ENCODE peak calls at places on chromosomes 16 and 17, in eight cellular contexts. One of them, this sample, is unnamed.

GRCh38 chr17:58710948-58711552 is 18.6 kb downstream of the RAD51C start:
- DNase-seq in thoracic aorta: no peak
- DNase-seq in kidney epithelial cell: no peak
- DNase-seq in ovary: no peak
- DNase-seq in HFF-Myc: peak
- DNase-seq in psoas muscle: no peak
- DNase-seq in colonic mucosa: peak
- DNase-seq in OCI-LY7: peak
- DNase-seq in this sample: peak

GRCh38 chr16:23382279-23382678 is 70.7 kb downstream of the COG7 start:
- DNase-seq in thoracic aorta: no peak
- DNase-seq in OCI-LY7: no peak
- DNase-seq in colonic mucosa: no peak
- DNase-seq in kidney epithelial cell: no peak
- DNase-seq in HFF-Myc: no peak
- DNase-seq in psoas muscle: no peak
- DNase-seq in ovary: no peak
- DNase-seq in this sample: no peak

GRCh38 chr17:17236295-17237025 is 508 bp downstream of the FLCN start:
- DNase-seq in HFF-Myc: no peak
- DNase-seq in ovary: no peak
- DNase-seq in colonic mucosa: peak
- DNase-seq in OCI-LY7: no peak
- DNase-seq in kidney epithelial cell: no peak
- DNase-seq in psoas muscle: no peak
- DNase-seq in thoracic aorta: no peak
- DNase-seq in this sample: peak

GRCh38 chr17:2084129-2084765 is 29.3 kb downstream of the HIC1 start:
- DNase-seq in ovary: no peak
- DNase-seq in colonic mucosa: peak
- DNase-seq in kidney epithelial cell: no peak
- DNase-seq in thoracic aorta: no peak
- DNase-seq in HFF-Myc: peak
- DNase-seq in psoas muscle: peak
- DNase-seq in OCI-LY7: no peak
- DNase-seq in this sample: peak

GRCh38 chr16:79839450-79839849 is 238.9 kb upstream of the MAF start:
- DNase-seq in thoracic aorta: no peak
- DNase-seq in HFF-Myc: no peak
- DNase-seq in ovary: peak
- DNase-seq in kidney epithelial cell: no peak
- DNase-seq in psoas muscle: no peak
- DNase-seq in OCI-LY7: no peak
- DNase-seq in colonic mucosa: no peak
- DNase-seq in this sample: no peak

GRCh38 chr17:900336-900735 is 79.2 kb downstream of the NXN start:
- DNase-seq in psoas muscle: no peak
- DNase-seq in ovary: no peak
- DNase-seq in colonic mucosa: no peak
- DNase-seq in thoracic aorta: no peak
- DNase-seq in kidney epithelial cell: no peak
- DNase-seq in HFF-Myc: no peak
- DNase-seq in OCI-LY7: no peak
- DNase-seq in this sample: no peak

GRCh38 chr17:79837888-79838540 is 1.2 kb downstream of the CBX4 start:
- DNase-seq in HFF-Myc: no peak
- DNase-seq in kidney epithelial cell: no peak
- DNase-seq in ovary: peak
- DNase-seq in colonic mucosa: peak
- DNase-seq in OCI-LY7: peak
- DNase-seq in thoracic aorta: no peak
- DNase-seq in psoas muscle: peak
- DNase-seq in this sample: no peak

GRCh38 chr17:67021196-67021595 is 23.2 kb upstream of the CACNG1 start:
- DNase-seq in thoracic aorta: no peak
- DNase-seq in kidney epithelial cell: no peak
- DNase-seq in HFF-Myc: no peak
- DNase-seq in ovary: no peak
- DNase-seq in colonic mucosa: no peak
- DNase-seq in psoas muscle: no peak
- DNase-seq in OCI-LY7: no peak
- DNase-seq in this sample: no peak

GRCh38 chr16:88685156-88686061 is 898 bp downstream of the SNAI3 start:
- DNase-seq in kidney epithelial cell: no peak
- DNase-seq in psoas muscle: no peak
- DNase-seq in OCI-LY7: peak
- DNase-seq in thoracic aorta: no peak
- DNase-seq in colonic mucosa: no peak
- DNase-seq in HFF-Myc: no peak
- DNase-seq in ovary: no peak
- DNase-seq in this sample: peak

GRCh38 chr16:47965439-47965838 is 190.4 kb downstream of the ABCC12 start:
- DNase-seq in HFF-Myc: no peak
- DNase-seq in OCI-LY7: no peak
- DNase-seq in thoracic aorta: no peak
- DNase-seq in ovary: no peak
- DNase-seq in psoas muscle: no peak
- DNase-seq in kidney epithelial cell: peak
- DNase-seq in colonic mucosa: no peak
- DNase-seq in this sample: peak

GRCh38 chr17:4895676-4896331 is 3.5 kb upstream of the C17orf107 start:
- DNase-seq in HFF-Myc: no peak
- DNase-seq in ovary: no peak
- DNase-seq in colonic mucosa: no peak
- DNase-seq in psoas muscle: no peak
- DNase-seq in kidney epithelial cell: no peak
- DNase-seq in thoracic aorta: no peak
- DNase-seq in OCI-LY7: no peak
- DNase-seq in this sample: no peak

GRCh38 chr17:69539781-69540319 is 125.4 kb downstream of the MAP2K6 start:
- DNase-seq in psoas muscle: no peak
- DNase-seq in thoracic aorta: no peak
- DNase-seq in colonic mucosa: peak
- DNase-seq in ovary: no peak
- DNase-seq in HFF-Myc: peak
- DNase-seq in OCI-LY7: no peak
- DNase-seq in kidney epithelial cell: peak
- DNase-seq in this sample: peak

GRCh38 chr17:56933868-56934267 is 20.0 kb upstream of the TRIM25 start:
- DNase-seq in colonic mucosa: no peak
- DNase-seq in HFF-Myc: no peak
- DNase-seq in kidney epithelial cell: no peak
- DNase-seq in OCI-LY7: no peak
- DNase-seq in thoracic aorta: no peak
- DNase-seq in psoas muscle: no peak
- DNase-seq in ovary: no peak
- DNase-seq in this sample: no peak

GRCh38 chr17:12402963-12403622 is 262.6 kb upstream of the MYOCD start:
- DNase-seq in HFF-Myc: no peak
- DNase-seq in OCI-LY7: no peak
- DNase-seq in ovary: no peak
- DNase-seq in thoracic aorta: no peak
- DNase-seq in kidney epithelial cell: peak
- DNase-seq in psoas muscle: no peak
- DNase-seq in colonic mucosa: no peak
- DNase-seq in this sample: peak

GRCh38 chr17:6713130-6713917 is at the start of gene SLC13A5:
- DNase-seq in colonic mucosa: no peak
- DNase-seq in kidney epithelial cell: no peak
- DNase-seq in HFF-Myc: peak
- DNase-seq in thoracic aorta: no peak
- DNase-seq in ovary: peak
- DNase-seq in OCI-LY7: no peak
- DNase-seq in psoas muscle: peak
- DNase-seq in this sample: peak

GRCh38 chr16:54932737-54933254 is 2.1 kb downstream of the IRX5 start:
- DNase-seq in psoas muscle: no peak
- DNase-seq in ovary: no peak
- DNase-seq in thoracic aorta: no peak
- DNase-seq in kidney epithelial cell: no peak
- DNase-seq in OCI-LY7: no peak
- DNase-seq in HFF-Myc: no peak
- DNase-seq in colonic mucosa: no peak
- DNase-seq in this sample: no peak

GRCh38 chr16:56859636-56860035 is 5.4 kb upstream of the SLC12A3 start:
- DNase-seq in ovary: no peak
- DNase-seq in OCI-LY7: no peak
- DNase-seq in colonic mucosa: no peak
- DNase-seq in kidney epithelial cell: no peak
- DNase-seq in thoracic aorta: no peak
- DNase-seq in psoas muscle: no peak
- DNase-seq in HFF-Myc: no peak
- DNase-seq in this sample: no peak

DNA sequence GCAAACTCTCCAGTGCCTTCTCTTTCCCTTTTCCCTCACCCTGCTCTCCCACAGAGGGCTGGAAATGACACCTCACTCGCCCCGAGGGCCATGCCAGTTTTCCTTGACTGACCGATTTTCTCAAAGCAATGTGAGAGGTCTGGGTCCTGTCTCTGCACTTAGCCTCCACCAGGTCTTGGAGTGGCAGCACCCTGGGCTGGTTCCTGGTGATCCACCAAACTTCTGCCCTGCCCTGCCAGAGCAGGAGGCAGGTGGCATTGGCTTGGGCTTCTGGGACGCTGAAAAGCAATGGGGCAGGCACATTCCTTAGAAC is 97.5 kb downstream of the RAB11FIP4 start:
- DNase-seq in kidney epithelial cell: no peak
- DNase-seq in ovary: no peak
- DNase-seq in OCI-LY7: no peak
- DNase-seq in psoas muscle: no peak
- DNase-seq in HFF-Myc: no peak
- DNase-seq in colonic mucosa: no peak
- DNase-seq in thoracic aorta: no peak
- DNase-seq in this sample: no peak
- H3K4me3 ChIP-seq in kidney epithelial cell: peak
- H3K4me3 ChIP-seq in ovary: peak
- H3K4me3 ChIP-seq in OCI-LY7: peak
- H3K4me3 ChIP-seq in psoas muscle: peak
- H3K4me3 ChIP-seq in HFF-Myc: no peak
- H3K4me3 ChIP-seq in colonic mucosa: peak
- H3K4me3 ChIP-seq in thoracic aorta: peak
- H3K4me3 ChIP-seq in this sample: no peak

GRCh38 chr17:82267575-82268379 is 5.7 kb downstream of the CSNK1D start:
- DNase-seq in OCI-LY7: no peak
- DNase-seq in psoas muscle: peak
- DNase-seq in ovary: peak
- DNase-seq in HFF-Myc: peak
- DNase-seq in thoracic aorta: peak
- DNase-seq in colonic mucosa: peak
- DNase-seq in kidney epithelial cell: peak
- DNase-seq in this sample: peak
- TF ChIP-seq CTCF in OCI-LY7: no peak
- TF ChIP-seq CTCF in psoas muscle: no peak
- TF ChIP-seq CTCF in ovary: no peak
- TF ChIP-seq CTCF in HFF-Myc: no peak
- TF ChIP-seq CTCF in thoracic aorta: no peak
- TF ChIP-seq CTCF in colonic mucosa: no peak
- TF ChIP-seq CTCF in kidney epithelial cell: no peak
- TF ChIP-seq CTCF in this sample: no peak

GRCh38 chr16:1560153-1560552 is 26.7 kb downstream of the TMEM204 start:
- DNase-seq in HFF-Myc: no peak
- DNase-seq in thoracic aorta: no peak
- DNase-seq in OCI-LY7: no peak
- DNase-seq in ovary: no peak
- DNase-seq in kidney epithelial cell: no peak
- DNase-seq in psoas muscle: no peak
- DNase-seq in colonic mucosa: no peak
- DNase-seq in this sample: no peak

GRCh38 chr16:1557576-1557975 is 24.1 kb downstream of the TMEM204 start:
- DNase-seq in OCI-LY7: no peak
- DNase-seq in HFF-Myc: no peak
- DNase-seq in psoas muscle: no peak
- DNase-seq in colonic mucosa: no peak
- DNase-seq in kidney epithelial cell: no peak
- DNase-seq in ovary: no peak
- DNase-seq in thoracic aorta: no peak
- DNase-seq in this sample: no peak

GRCh38 chr16:1560866-1561265 is 27.4 kb downstream of the TMEM204 start:
- DNase-seq in psoas muscle: no peak
- DNase-seq in OCI-LY7: no peak
- DNase-seq in kidney epithelial cell: no peak
- DNase-seq in colonic mucosa: no peak
- DNase-seq in ovary: no peak
- DNase-seq in HFF-Myc: no peak
- DNase-seq in thoracic aorta: no peak
- DNase-seq in this sample: no peak

GRCh38 chr16:1561266-1561665 is 27.8 kb downstream of the TMEM204 start:
- DNase-seq in OCI-LY7: no peak
- DNase-seq in psoas muscle: no peak
- DNase-seq in kidney epithelial cell: no peak
- DNase-seq in HFF-Myc: no peak
- DNase-seq in thoracic aorta: no peak
- DNase-seq in ovary: no peak
- DNase-seq in colonic mucosa: no peak
- DNase-seq in this sample: no peak

DNA sequence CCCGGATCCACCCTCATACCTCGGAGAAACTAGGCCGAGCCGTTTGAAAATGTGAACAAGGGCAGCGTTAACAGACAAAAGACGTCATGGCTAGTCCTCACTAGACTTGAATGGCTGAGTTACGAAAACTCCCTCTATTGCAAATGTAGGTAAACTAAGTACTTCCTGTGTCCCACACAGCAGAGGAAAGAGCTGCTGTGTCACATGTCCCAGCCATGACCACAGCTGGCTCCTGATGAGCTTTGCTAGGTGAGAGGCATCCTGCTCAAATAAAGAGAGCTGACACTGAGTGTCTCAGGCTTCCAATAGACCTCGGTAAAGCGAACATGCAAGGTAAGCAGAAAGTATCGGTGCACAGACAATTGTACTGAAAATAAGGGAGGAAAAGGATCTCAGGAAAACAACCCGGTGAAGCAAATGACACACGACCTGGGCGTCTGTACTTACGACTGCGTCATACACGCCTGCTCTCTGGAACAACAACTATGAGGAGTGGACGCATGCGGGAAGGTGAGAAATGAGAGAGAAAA is 26.0 kb downstream of the TMEM204 start:
- DNase-seq in kidney epithelial cell: no peak
- DNase-seq in thoracic aorta: no peak
- DNase-seq in OCI-LY7: no peak
- DNase-seq in psoas muscle: no peak
- DNase-seq in ovary: no peak
- DNase-seq in colonic mucosa: no peak
- DNase-seq in HFF-Myc: no peak
- DNase-seq in this sample: no peak
- H3K4me3 ChIP-seq in kidney epithelial cell: no peak
- H3K4me3 ChIP-seq in thoracic aorta: no peak
- H3K4me3 ChIP-seq in OCI-LY7: no peak
- H3K4me3 ChIP-seq in psoas muscle: no peak
- H3K4me3 ChIP-seq in ovary: no peak
- H3K4me3 ChIP-seq in colonic mucosa: no peak
- H3K4me3 ChIP-seq in HFF-Myc: no peak
- H3K4me3 ChIP-seq in this sample: no peak

DNA sequence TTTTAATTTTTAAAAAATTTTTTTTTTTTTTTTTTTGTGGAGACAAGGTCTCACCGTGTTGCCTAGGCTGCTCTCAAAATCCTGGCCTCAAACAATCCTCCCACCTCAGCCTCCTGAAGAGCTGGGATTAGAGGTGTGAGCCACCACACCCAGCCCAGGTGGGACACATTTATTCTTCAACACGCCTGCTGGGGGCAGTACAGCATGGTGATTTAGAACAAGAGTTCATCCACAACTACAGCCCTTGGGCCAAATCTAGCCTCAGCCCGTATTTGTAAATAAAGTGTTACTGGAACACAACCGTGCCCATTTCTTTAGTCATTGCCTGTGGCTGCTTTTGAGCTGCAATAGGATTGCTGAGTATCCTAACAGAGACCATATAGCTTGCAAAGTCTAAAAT is 92.8 kb downstream of the KATNIP start:
- DNase-seq in psoas muscle: no peak
- DNase-seq in colonic mucosa: no peak
- DNase-seq in kidney epithelial cell: no peak
- DNase-seq in ovary: no peak
- DNase-seq in HFF-Myc: peak
- DNase-seq in thoracic aorta: no peak
- DNase-seq in OCI-LY7: peak
- DNase-seq in this sample: peak
- TF ChIP-seq CTCF in psoas muscle: peak
- TF ChIP-seq CTCF in colonic mucosa: no peak
- TF ChIP-seq CTCF in kidney epithelial cell: peak
- TF ChIP-seq CTCF in ovary: no peak
- TF ChIP-seq CTCF in HFF-Myc: no peak
- TF ChIP-seq CTCF in thoracic aorta: no peak
- TF ChIP-seq CTCF in OCI-LY7: peak
- TF ChIP-seq CTCF in this sample: peak

This sample was measured in fibroblast of pulmonary artery.